ENCODE peak calls at places on chromosomes 11 and 22, in six cellular contexts. C is neural progenitor cell; M is H9; W is CD8-positive, alpha-beta memory T cell; A is cardiac muscle cell; D is colonic mucosa. G is an unnamed sample.

GRCh38 chr11:95152878-95153856 is 63.5 kb downstream of the ENDOD1 start:
- DNase-seq in M (no peak), W (no peak), D (no peak), A (no peak), C (no peak), G (no peak)

GRCh38 chr11:89381094-89381493 is 110.1 kb downstream of the NOX4 start:
- DNase-seq in C (no peak), A (no peak), M (no peak), D (no peak), W (no peak), G (no peak)

GRCh38 chr22:48579915-48580279 is 1247.8 kb downstream of the BRD1 start:
- DNase-seq in D (no peak), A (no peak), W (no peak), C (no peak), M (no peak), G (no peak)

GRCh38 chr11:57762235-57762866 is 749 bp downstream of the CTNND1 start:
- DNase-seq in W (no peak), M (no peak), A (no peak), D (peak; percentile 57), C (peak; percentile 35), G (no peak)

GRCh38 chr11:121762820-121763219 is 310.1 kb upstream of the SORL1-AS1 start:
- DNase-seq in W (peak; percentile 39), M (peak; percentile 43), A (peak; percentile 37), D (no peak), C (peak; percentile 33), G (no peak)

GRCh38 chr11:61082161-61082870 is 20.0 kb upstream of the CD5 start:
- DNase-seq in C (no peak), M (no peak), W (no peak), D (no peak), A (no peak), G (no peak)

GRCh38 chr11:122141757-122142156 is 25.7 kb upstream of the BLID start:
- DNase-seq in A (no peak), W (no peak), C (no peak), D (no peak), M (no peak), G (no peak)

GRCh38 chr22:38065539-38065938 is 8.3 kb downstream of the PICK1 start:
- DNase-seq in A (no peak), M (no peak), W (no peak), C (no peak), D (no peak), G (no peak)

GRCh38 chr11:71101606-71102005 is 150.8 kb downstream of the SHANK2 start:
- DNase-seq in D (no peak), A (no peak), M (no peak), W (no peak), C (no peak), G (no peak)

GRCh38 chr11:67053896-67054850 is 2.5 kb upstream of the RHOD start:
- DNase-seq in D (peak; percentile 69), C (peak; percentile 79), M (peak; percentile 74), W (no peak), A (peak; percentile 73), G (no peak)

GRCh38 chr11:131674051-131674755 is 303.8 kb downstream of the NTM start:
- DNase-seq in C (peak; percentile 71), A (peak; percentile 81), D (peak; percentile 62), W (no peak), M (peak; percentile 81), G (no peak)

GRCh38 chr11:10072142-10072541 is 221.9 kb downstream of the SBF2 start:
- DNase-seq in A (no peak), W (no peak), C (no peak), D (no peak), M (no peak), G (no peak)

GRCh38 chr11:69640260-69640994 is 529 bp upstream of the CCND1 start:
- DNase-seq in D (peak; percentile 62), A (no peak), M (peak; percentile 31), W (peak; percentile 39), C (peak; percentile 48), G (no peak)

GRCh38 chr11:75557649-75558494 is 4.2 kb upstream of the SERPINH1 start:
- DNase-seq in D (no peak), C (no peak), M (peak; percentile 42), W (no peak), A (no peak), G (no peak)

GRCh38 chr11:47271961-47272661 is 2.2 kb downstream of the MADD start:
- DNase-seq in A (peak; percentile 83), C (no peak), W (no peak), M (no peak), D (peak; percentile 51), G (no peak)

GRCh38 chr11:96279018-96279417 is 64.0 kb downstream of the MAML2 start:
- DNase-seq in A (no peak), M (no peak), W (no peak), D (no peak), C (no peak), G (no peak)

GRCh38 chr11:120303004-120303637 is 22.0 kb upstream of the TLCD5 start:
- DNase-seq in D (peak; percentile 89), C (peak; percentile 87), A (peak; percentile 87), W (peak; percentile 61), M (peak; percentile 79), G (no peak)

GRCh38 chr11:73204711-73205121 is 13.4 kb upstream of the P2RY2 start:
- DNase-seq in W (no peak), M (peak; percentile 21), A (no peak), D (no peak), C (no peak), G (no peak)

GRCh38 chr22:19579880-19580279 is 55.7 kb upstream of the CLDN5 start:
- DNase-seq in D (no peak), A (no peak), C (no peak), M (no peak), W (no peak), G (no peak)

GRCh38 chr22:37749223-37749622 is 52.4 kb downstream of the TRIOBP start:
- DNase-seq in D (no peak), M (no peak), W (no peak), C (no peak), A (no peak), G (no peak)

GRCh38 chr11:11961399-11962028 is 46.9 kb downstream of the DKK3 start:
- DNase-seq in D (no peak), W (no peak), A (no peak), C (no peak), M (peak; percentile 23), G (no peak)

GRCh38 chr11:83566948-83567347 is 280.8 kb upstream of the CCDC90B start:
- DNase-seq in M (no peak), D (no peak), C (no peak), W (no peak), A (no peak), G (no peak)

GRCh38 chr11:11078344-11078743 is 220.5 kb upstream of the ZBED5 start:
- DNase-seq in M (no peak), W (no peak), C (no peak), D (no peak), A (no peak), G (no peak)

DNA sequence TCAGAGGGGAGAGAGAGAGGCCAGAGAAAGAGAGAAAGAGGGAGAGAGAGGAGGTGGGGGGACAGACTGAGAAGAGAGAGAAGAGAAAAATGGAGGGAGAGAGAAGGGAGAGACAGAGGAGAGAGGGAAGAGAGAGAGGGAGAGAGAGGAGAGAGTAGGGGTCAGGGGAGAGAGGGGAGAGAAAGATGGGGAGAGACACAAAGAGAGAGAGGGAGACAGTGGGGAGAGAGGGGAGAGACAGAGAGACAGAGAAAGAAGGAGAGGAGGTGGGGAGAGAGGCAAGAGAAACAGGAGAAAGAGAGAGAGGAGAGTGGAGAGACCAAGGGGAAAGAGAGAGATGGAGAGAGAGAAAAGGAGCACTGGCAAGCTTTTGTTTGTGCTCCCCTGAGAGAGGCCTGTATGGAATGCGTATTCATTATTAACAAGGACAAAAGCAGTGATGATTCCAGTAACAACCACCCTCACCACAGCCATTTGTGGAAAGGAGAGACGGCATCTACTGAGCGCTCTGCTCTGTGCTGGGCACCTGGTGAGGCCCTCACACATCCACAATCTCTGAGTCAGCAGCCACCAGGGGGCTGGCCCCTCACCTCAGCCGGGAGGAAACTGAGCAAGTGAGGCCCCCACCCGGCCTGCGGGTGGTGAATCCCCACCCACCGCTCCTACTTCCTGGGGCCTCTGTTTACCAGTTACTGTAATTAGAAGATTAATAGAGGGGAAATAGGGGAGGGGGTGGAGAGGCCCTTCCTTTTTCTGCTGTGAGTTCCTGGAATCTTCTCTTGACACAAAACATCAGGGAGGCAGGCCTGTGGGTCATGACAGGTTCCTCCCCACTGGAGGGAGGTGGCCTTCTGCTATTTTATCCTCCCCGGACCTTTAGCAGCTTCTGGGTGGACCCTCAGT is 14.7 kb upstream of the MIAT start:
- DNase-seq in M (peak; percentile 77), D (no peak), W (peak; percentile 88), A (no peak), C (peak; percentile 54), G (no peak)
- H3K4me1 ChIP-seq in M (peaks cover 29% of the 10 kb centered on the region), D (no peaks in the 10 kb centered on the region), W (peaks cover 63% of the 10 kb centered on the region), A (peaks cover 6% of the 10 kb centered on the region), C (peaks cover 71% of the 10 kb centered on the region), G (peaks cover 10% of the 10 kb centered on the region)

GRCh38 chr22:49968313-49968830 is 7.8 kb downstream of the PIM3 start:
- DNase-seq in A (no peak), W (peak; percentile 45), M (peak; percentile 29), D (peak; percentile 20), C (no peak), G (no peak)
- H3K4me1 ChIP-seq in A (peaks cover 32% of the 10 kb centered on the region), W (peaks cover 33% of the 10 kb centered on the region), M (no peaks in the 10 kb centered on the region), D (peaks cover 29% of the 10 kb centered on the region), C (peaks cover 14% of the 10 kb centered on the region), G (peaks cover 2% of the 10 kb centered on the region)

DNA sequence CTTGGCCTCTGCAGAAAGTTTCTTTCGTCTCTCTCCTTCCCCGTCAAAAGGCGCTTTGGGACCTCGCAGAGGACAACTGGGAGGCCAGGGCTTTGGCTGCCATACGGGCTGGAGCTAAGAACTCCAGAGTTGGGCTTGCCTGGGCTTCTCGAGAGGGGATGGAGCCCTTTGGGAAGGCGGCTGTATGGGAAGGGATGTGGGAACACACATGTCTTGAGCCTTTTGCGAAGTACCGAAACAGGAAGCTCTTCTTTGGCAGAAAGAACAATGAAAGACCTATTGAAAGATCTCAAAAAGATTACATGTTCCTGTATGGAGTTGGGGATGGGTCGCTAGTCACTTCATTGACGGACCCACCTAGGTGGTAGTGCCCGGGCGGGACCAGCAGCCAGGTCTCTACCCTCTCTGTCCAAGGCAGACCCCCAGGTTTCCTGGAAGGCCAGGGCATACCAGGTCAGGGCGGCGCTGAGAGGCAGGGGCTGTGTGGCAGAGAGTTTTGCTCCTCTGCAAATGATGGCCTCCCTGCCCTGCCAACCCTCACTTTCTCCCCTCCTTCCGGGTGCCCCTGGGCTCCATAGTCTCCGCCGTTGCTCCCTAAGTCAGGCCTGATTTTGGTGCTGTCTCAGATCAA is 993 bp downstream of the ST14 start:
- DNase-seq in C (peak; percentile 19), D (peak; percentile 52), M (no peak), W (no peak), A (no peak), G (no peak)
- H3K4me1 ChIP-seq in C (peaks cover 14% of the 10 kb centered on the region), D (peaks cover 20% of the 10 kb centered on the region), M (no peaks in the 10 kb centered on the region), W (no peaks in the 10 kb centered on the region), A (no peaks in the 10 kb centered on the region), G (peaks cover 5% of the 10 kb centered on the region)

GRCh38 chr11:34458566-34458965 is 19.8 kb downstream of the CAT start:
- DNase-seq in M (no peak), W (no peak), A (no peak), D (no peak), C (no peak), G (no peak)

GRCh38 chr11:34461215-34461614 is 22.5 kb downstream of the CAT start:
- DNase-seq in W (no peak), A (no peak), C (no peak), M (no peak), D (no peak), G (no peak)

GRCh38 chr11:34457607-34458006 is 18.9 kb downstream of the CAT start:
- DNase-seq in C (no peak), A (no peak), D (no peak), W (no peak), M (no peak), G (no peak)

GRCh38 chr11:34460335-34460734 is 21.6 kb downstream of the CAT start:
- DNase-seq in M (no peak), A (no peak), D (no peak), W (no peak), C (no peak), G (no peak)

GRCh38 chr11:34459507-34460162 is 20.9 kb downstream of the CAT start:
- DNase-seq in A (no peak), D (no peak), C (no peak), M (no peak), W (no peak), G (no peak)
- H3K4me1 ChIP-seq in A (peaks cover 7% of the 10 kb centered on the region), D (no peaks in the 10 kb centered on the region), C (no peaks in the 10 kb centered on the region), M (no peaks in the 10 kb centered on the region), W (no peaks in the 10 kb centered on the region), G (no peaks in the 10 kb centered on the region)

G was measured in iPS DF 6.9.